ENCODE peak calls at places on chromosomes 12 and 14, in six cellular contexts. Q is heart right ventricle, B is Peyer's patch, Z is heart left ventricle, I is ascending aorta, V is testis. Y is an unnamed sample.

GRCh38 chr12:113196996-113197395 is 11.5 kb downstream of the RITA1 start:
- DNase-seq in I (peak), V (peak), Z (peak), Q (peak), B (peak), Y (peak)

GRCh38 chr12:78290606-78291345 is 460.1 kb downstream of the NAV3 start:
- DNase-seq in B (no peak), Z (no peak), I (no peak), V (no peak), Q (no peak), Y (no peak)

GRCh38 chr14:49679271-49679670 is 8.7 kb downstream of the POLE2 start:
- DNase-seq in I (no peak), Z (no peak), B (no peak), V (no peak), Q (no peak), Y (no peak)

GRCh38 chr14:52703225-52703624 is 3.8 kb upstream of the PSMC6 start:
- DNase-seq in Q (no peak), I (peak), B (peak), Z (no peak), V (no peak), Y (no peak)

GRCh38 chr12:21759737-21760136 is 14.8 kb downstream of the KCNJ8 start:
- DNase-seq in B (no peak), Z (no peak), Q (no peak), V (no peak), I (no peak), Y (no peak)

GRCh38 chr12:100356646-100357223 is at the start of gene SLC17A8:
- DNase-seq in Z (no peak), B (no peak), I (no peak), Q (no peak), V (no peak), Y (no peak)

GRCh38 chr14:90536092-90536491 is 139.3 kb downstream of the CALM1 start:
- DNase-seq in I (no peak), V (peak), B (no peak), Z (peak), Q (peak), Y (no peak)

GRCh38 chr14:68463705-68464104 is 329.2 kb downstream of the ZFP36L1 start:
- DNase-seq in Q (no peak), B (no peak), Z (no peak), V (no peak), I (no peak), Y (no peak)

GRCh38 chr12:62190921-62191746 is 69.1 kb upstream of the USP15 start:
- DNase-seq in B (no peak), I (no peak), Q (no peak), Z (peak), V (peak), Y (no peak)

GRCh38 chr12:132734206-132734605 is 23.6 kb downstream of the PGAM5 start:
- DNase-seq in B (no peak), V (no peak), Q (no peak), I (no peak), Z (no peak), Y (no peak)

GRCh38 chr12:101924647-101925046 is 47.3 kb downstream of the DRAM1 start:
- DNase-seq in B (no peak), V (peak), I (no peak), Q (no peak), Z (no peak), Y (no peak)

GRCh38 chr14:96920023-96920422 is 122.8 kb downstream of the VRK1 start:
- DNase-seq in V (no peak), I (no peak), Z (no peak), Q (no peak), B (no peak), Y (no peak)

GRCh38 chr14:52069617-52070431 is 965 bp upstream of the NID2 start:
- DNase-seq in I (peak), V (peak), Z (peak), Q (peak), B (no peak), Y (no peak)

GRCh38 chr12:65878540-65878939 is 54.3 kb downstream of the HMGA2 start:
- DNase-seq in Z (no peak), I (no peak), B (no peak), V (no peak), Q (no peak), Y (no peak)

GRCh38 chr14:21042918-21043317 is 756 bp downstream of the RNASE7 start:
- DNase-seq in I (no peak), Q (no peak), Z (peak), V (no peak), B (no peak), Y (no peak)

GRCh38 chr12:59873136-59873535 is 277.3 kb downstream of the SLC16A7 start:
- DNase-seq in Z (no peak), B (no peak), I (no peak), Q (no peak), V (no peak), Y (no peak)

GRCh38 chr14:90573385-90574105 is 176.7 kb downstream of the CALM1 start:
- DNase-seq in Q (no peak), I (no peak), V (peak), B (no peak), Z (no peak), Y (no peak)

DNA sequence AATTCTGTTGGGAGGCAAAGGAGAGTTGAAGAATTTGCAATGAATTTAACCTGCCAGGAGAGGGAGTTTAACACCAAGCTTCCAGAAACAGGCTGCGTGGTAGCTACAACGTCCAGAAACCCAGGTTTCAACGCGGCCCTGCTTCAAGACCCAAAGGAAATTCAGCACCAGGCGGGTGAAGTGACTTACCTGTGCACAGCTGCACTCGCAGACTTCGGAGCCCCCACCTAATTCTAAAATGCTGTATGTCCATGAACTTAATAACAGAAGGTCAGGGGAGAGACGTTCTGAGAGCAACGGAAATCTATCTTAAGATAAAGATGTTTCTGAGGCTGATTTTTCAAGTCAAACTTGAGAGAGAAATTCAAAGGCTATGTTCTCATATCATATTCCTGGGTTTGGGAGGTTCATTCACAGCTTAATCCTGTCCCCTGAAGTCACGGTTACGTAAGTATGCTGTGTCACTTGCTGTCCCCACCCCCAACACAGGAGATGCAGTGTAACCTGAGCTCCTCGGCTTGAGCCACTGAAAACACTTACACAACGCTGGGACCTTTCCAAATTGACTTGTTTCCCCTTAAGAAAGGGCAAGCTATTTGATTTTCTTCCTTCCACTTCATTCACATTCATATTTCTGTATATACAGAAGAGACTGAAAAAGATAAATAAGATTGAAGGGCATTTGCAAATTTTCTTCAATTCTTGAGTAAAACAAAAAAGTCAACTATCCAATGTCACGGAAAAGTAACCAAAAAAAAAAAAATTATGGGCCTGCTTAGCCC is 22.7 kb downstream of the CLIP1 start:
- DNase-seq in B (peak), V (peak), I (peak), Q (peak), Z (peak), Y (peak)
- H3K27ac ChIP-seq in B (peak), V (peak), I (peak), Q (peak), Z (peak), Y (peak)

DNA sequence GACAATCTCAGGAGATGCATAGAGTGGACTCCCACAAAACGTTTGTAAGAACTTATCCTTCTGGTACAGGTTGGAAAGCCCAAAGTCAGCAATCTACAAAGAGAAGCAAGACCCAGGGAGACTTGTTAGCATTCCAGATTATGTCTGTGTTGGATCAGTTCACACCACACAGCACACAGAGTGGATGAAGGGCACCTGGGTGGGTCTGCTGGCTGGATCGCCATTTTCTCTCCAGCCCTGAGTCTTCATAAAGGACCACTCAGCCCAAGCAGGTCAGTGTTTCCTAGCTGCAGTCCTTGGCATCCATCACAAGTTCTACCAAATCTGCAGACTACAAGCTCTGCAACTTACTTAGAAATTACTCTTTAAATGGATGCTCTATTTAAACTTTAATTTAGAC is 66.0 kb downstream of the NUAK1 start:
- DNase-seq in B (no peak), Z (no peak), V (no peak), Q (no peak), I (no peak), Y (no peak)
- H3K27ac ChIP-seq in B (no peak), Z (peak), V (no peak), Q (no peak), I (peak), Y (no peak)

GRCh38 chr12:55828357-55828756 is 1.0 kb downstream of the DNAJC14 start:
- DNase-seq in Z (no peak), B (peak), I (peak), V (no peak), Q (no peak), Y (peak)
- H3K27ac ChIP-seq in Z (peak), B (peak), I (peak), V (peak), Q (peak), Y (peak)

GRCh38 chr12:51589557-51590176 is 1.4 kb upstream of the SCN8A start:
- DNase-seq in Q (no peak), I (no peak), Z (no peak), B (no peak), V (no peak), Y (no peak)

GRCh38 chr12:51591020-51591901 is at the start of gene SCN8A:
- DNase-seq in V (peak), Z (peak), I (no peak), B (peak), Q (peak), Y (no peak)

GRCh38 chr12:51589060-51589459 is 2.0 kb upstream of the SCN8A start:
- DNase-seq in Z (no peak), V (no peak), Q (no peak), B (no peak), I (no peak), Y (no peak)

GRCh38 chr12:51592034-51592705 is 1.1 kb downstream of the SCN8A start:
- DNase-seq in Z (no peak), V (no peak), B (no peak), Q (no peak), I (no peak), Y (no peak)

GRCh38 chr12:51590347-51591019 is 550 bp upstream of the SCN8A start:
- DNase-seq in Z (peak), B (peak), V (peak), Q (peak), I (no peak), Y (no peak)
- H3K27ac ChIP-seq in Z (no peak), B (no peak), V (peak), Q (no peak), I (no peak), Y (no peak)

GRCh38 chr14:23416801-23417200 is 8.7 kb upstream of the MYH6 start:
- DNase-seq in B (no peak), Q (no peak), Z (no peak), I (no peak), V (no peak), Y (no peak)
- H3K27ac ChIP-seq in B (no peak), Q (no peak), Z (peak), I (no peak), V (no peak), Y (no peak)

GRCh38 chr12:6853626-6854025 is 1.7 kb downstream of the USP5 start:
- DNase-seq in B (no peak), Q (no peak), I (no peak), Z (no peak), V (no peak), Y (no peak)
- H3K27ac ChIP-seq in B (no peak), Q (no peak), I (peak), Z (peak), V (peak), Y (peak)

Y was measured in suprapubic skin.